ENCODE peak calls at places on chromosomes 2 and 18, in five cellular contexts. One of them, this sample, is unnamed.

GRCh38 chr2:108968619-108969018 is 20.4 kb downstream of the EDAR start:
- DNase-seq in H9: no peak
- DNase-seq in A172: peak; percentile 26
- DNase-seq in pons: no peak
- DNase-seq in osteocyte: no peak
- DNase-seq in this sample: no peak

GRCh38 chr2:233319256-233319655 is 11.6 kb downstream of the SAG start:
- DNase-seq in H9: no peak
- DNase-seq in A172: no peak
- DNase-seq in pons: no peak
- DNase-seq in osteocyte: no peak
- DNase-seq in this sample: no peak

GRCh38 chr2:150271952-150272351 is 215.5 kb downstream of the RND3 start:
- DNase-seq in H9: no peak
- DNase-seq in A172: peak; percentile 43
- DNase-seq in pons: no peak
- DNase-seq in osteocyte: no peak
- DNase-seq in this sample: no peak

GRCh38 chr2:60676950-60677349 is 79.1 kb upstream of the PAPOLG start:
- DNase-seq in H9: no peak
- DNase-seq in A172: no peak
- DNase-seq in pons: peak; percentile 42
- DNase-seq in osteocyte: no peak
- DNase-seq in this sample: no peak

GRCh38 chr2:151111599-151112278 is 149.9 kb downstream of the RBM43 start:
- DNase-seq in H9: peak; percentile 27
- DNase-seq in A172: peak; percentile 76
- DNase-seq in pons: no peak
- DNase-seq in osteocyte: no peak
- DNase-seq in this sample: no peak

GRCh38 chr2:40016151-40016885 is 237.3 kb upstream of the THUMPD2 start:
- DNase-seq in H9: no peak
- DNase-seq in A172: no peak
- DNase-seq in pons: no peak
- DNase-seq in osteocyte: no peak
- DNase-seq in this sample: no peak

GRCh38 chr2:8490166-8490565 is 191.7 kb upstream of the ID2 start:
- DNase-seq in H9: no peak
- DNase-seq in A172: no peak
- DNase-seq in pons: no peak
- DNase-seq in osteocyte: no peak
- DNase-seq in this sample: no peak

GRCh38 chr18:21241224-21242131 is 554 bp upstream of the GREB1L start:
- DNase-seq in H9: peak; percentile 55
- DNase-seq in A172: no peak
- DNase-seq in pons: no peak
- DNase-seq in osteocyte: no peak
- DNase-seq in this sample: no peak

GRCh38 chr2:24894750-24895149 is 25.3 kb downstream of the ADCY3 start:
- DNase-seq in H9: no peak
- DNase-seq in A172: no peak
- DNase-seq in pons: no peak
- DNase-seq in osteocyte: no peak
- DNase-seq in this sample: no peak

GRCh38 chr2:8086796-8087479 is 594.9 kb upstream of the ID2 start:
- DNase-seq in H9: no peak
- DNase-seq in A172: peak; percentile 94
- DNase-seq in pons: no peak
- DNase-seq in osteocyte: no peak
- DNase-seq in this sample: no peak

GRCh38 chr2:9774266-9774665 is 69.0 kb upstream of the TAF1B start:
- DNase-seq in H9: no peak
- DNase-seq in A172: no peak
- DNase-seq in pons: no peak
- DNase-seq in osteocyte: no peak
- DNase-seq in this sample: no peak

GRCh38 chr2:149562304-149562703 is 25.3 kb downstream of the MMADHC start:
- DNase-seq in H9: no peak
- DNase-seq in A172: peak; percentile 51
- DNase-seq in pons: no peak
- DNase-seq in osteocyte: no peak
- DNase-seq in this sample: no peak

GRCh38 chr2:6497048-6497447 is 368.7 kb downstream of the CMPK2 start:
- DNase-seq in H9: no peak
- DNase-seq in A172: no peak
- DNase-seq in pons: no peak
- DNase-seq in osteocyte: no peak
- DNase-seq in this sample: no peak